ENCODE peak calls at places on chromosomes 6 and 20, in nine cellular contexts. I is amniotic stem cell; E is activated CD4-positive, alpha-beta memory T cell treated with anti-CD3 and anti-CD28 coated beads, Interleukin-2, amount 10 ng/mL, durations not matched to agents 7 days and 5 days; P is COR-L47; G is cerebellar nuclear complex; O is CD8-positive, alpha-beta memory T cell; H is cardiac septum; U is NCI-H2081; K is T-helper 17 cell. A is an unnamed sample.
A peak's percentile ranks its signal among the peaks of the same experiment; 100 is the strongest.

GRCh38 chr6:162512744-162513143 is 214.8 kb downstream of the PRKN start:
- DNase-seq in I (no peak), E (no peak), P (no peak), G (no peak), O (no peak), H (no peak), U (no peak), K (no peak), A (no peak)

GRCh38 chr6:138004423-138005287 is 102.6 kb downstream of the PERP start:
- DNase-seq in I (no peak), E (peak; percentile 24), P (peak; percentile 14), G (no peak), O (peak; percentile 46), H (no peak), U (peak; percentile 23), K (no peak), A (no peak)

GRCh38 chr6:7004581-7005297 is 103.0 kb upstream of the RREB1 start:
- DNase-seq in I (no peak), E (no peak), P (no peak), G (no peak), O (no peak), H (no peak), U (no peak), K (no peak), A (no peak)

GRCh38 chr6:161673026-161673425 is 399.2 kb upstream of the AGPAT4 start:
- DNase-seq in I (no peak), E (no peak), P (no peak), G (no peak), O (no peak), H (no peak), U (no peak), K (no peak), A (no peak)

GRCh38 chr20:3163099-3164042 is 3.7 kb upstream of the FASTKD5 start:
- DNase-seq in I (no peak), E (no peak), P (no peak), G (peak; percentile 97), O (no peak), H (no peak), U (no peak), K (no peak), A (no peak)

GRCh38 chr6:166318227-166318626 is 10.0 kb upstream of the PRR18 start:
- DNase-seq in I (no peak), E (no peak), P (no peak), G (no peak), O (no peak), H (no peak), U (no peak), K (no peak), A (no peak)

GRCh38 chr6:37897321-37897720 is 77.8 kb downstream of the ZFAND3 start:
- DNase-seq in I (no peak), E (no peak), P (no peak), G (no peak), O (no peak), H (no peak), U (no peak), K (no peak), A (no peak)

GRCh38 chr6:135673671-135674309 is 176.2 kb upstream of the AHI1 start:
- DNase-seq in I (no peak), E (no peak), P (no peak), G (no peak), O (no peak), H (no peak), U (no peak), K (no peak), A (no peak)

GRCh38 chr6:27867941-27868705 is 44.1 kb downstream of the OR2B2 start:
- DNase-seq in I (no peak), E (no peak), P (no peak), G (no peak), O (no peak), H (no peak), U (no peak), K (no peak), A (no peak)

GRCh38 chr6:147699637-147700036 is 191.1 kb downstream of the SAMD5 start:
- DNase-seq in I (no peak), E (no peak), P (no peak), G (no peak), O (no peak), H (no peak), U (no peak), K (no peak), A (no peak)

GRCh38 chr6:16570946-16571345 is 190.3 kb downstream of the ATXN1 start:
- DNase-seq in I (no peak), E (no peak), P (no peak), G (no peak), O (no peak), H (no peak), U (no peak), K (no peak), A (no peak)

GRCh38 chr6:22184371-22184770 is 112.5 kb downstream of the PRL start:
- DNase-seq in I (no peak), E (no peak), P (no peak), G (no peak), O (no peak), H (no peak), U (no peak), K (no peak), A (no peak)

GRCh38 chr20:39897781-39898466 is 791.1 kb downstream of the MAFB start:
- DNase-seq in I (no peak), E (no peak), P (no peak), G (no peak), O (no peak), H (no peak), U (no peak), K (no peak), A (no peak)

GRCh38 chr20:21518292-21518991 is 4.6 kb upstream of the NKX2-2 start:
- DNase-seq in I (no peak), E (no peak), P (no peak), G (no peak), O (no peak), H (no peak), U (no peak), K (no peak), A (no peak)

GRCh38 chr20:62238569-62239277 is 402 bp downstream of the OSBPL2 start:
- DNase-seq in I (no peak), E (no peak), P (peak; percentile 35), G (no peak), O (no peak), H (no peak), U (peak; percentile 46), K (no peak), A (no peak)

GRCh38 chr6:1263039-1263849 is 48.7 kb upstream of the FOXQ1 start:
- DNase-seq in I (no peak), E (no peak), P (no peak), G (no peak), O (no peak), H (no peak), U (no peak), K (no peak), A (no peak)

GRCh38 chr20:57091748-57092111 is 174.7 kb downstream of the BMP7 start:
- DNase-seq in I (no peak), E (no peak), P (no peak), G (no peak), O (no peak), H (no peak), U (no peak), K (no peak), A (no peak)

GRCh38 chr6:148430897-148431296 is 88.3 kb downstream of the SASH1 start:
- DNase-seq in I (no peak), E (no peak), P (no peak), G (no peak), O (no peak), H (no peak), U (peak; percentile 37), K (no peak), A (no peak)

GRCh38 chr6:138765896-138766487 is 7.6 kb upstream of the CCDC28A start:
- DNase-seq in I (peak; percentile 10), E (no peak), P (peak; percentile 1), G (peak; percentile 35), O (no peak), H (no peak), U (peak; percentile 38), K (no peak), A (no peak)

GRCh38 chr20:62067547-62068260 is 2.0 kb upstream of the TAF4 start:
- DNase-seq in I (no peak), E (no peak), P (no peak), G (no peak), O (no peak), H (no peak), U (no peak), K (no peak), A (peak; percentile 75)

GRCh38 chr20:49505518-49505917 is 23.1 kb upstream of the KCNB1 start:
- DNase-seq in I (no peak), E (no peak), P (peak; percentile 91), G (peak; percentile 37), O (no peak), H (no peak), U (peak; percentile 66), K (no peak), A (no peak)

GRCh38 chr6:63997727-63998126 is 362.1 kb downstream of the PHF3 start:
- DNase-seq in I (no peak), E (no peak), P (no peak), G (no peak), O (no peak), H (no peak), U (no peak), K (no peak), A (no peak)

GRCh38 chr20:52958206-52958605 is 14.0 kb upstream of the TSHZ2 start:
- DNase-seq in I (no peak), E (no peak), P (no peak), G (no peak), O (no peak), H (no peak), U (no peak), K (no peak), A (no peak)

GRCh38 chr6:53043626-53044025 is 21.6 kb upstream of the FBXO9 start:
- DNase-seq in I (no peak), E (no peak), P (no peak), G (no peak), O (no peak), H (no peak), U (no peak), K (no peak), A (no peak)

GRCh38 chr20:1199981-1200380 is 3.3 kb upstream of the C20orf202 start:
- DNase-seq in I (no peak), E (no peak), P (no peak), G (no peak), O (no peak), H (no peak), U (no peak), K (no peak), A (no peak)

GRCh38 chr20:37941332-37941731 is 38.4 kb downstream of the VSTM2L start:
- DNase-seq in I (no peak), E (no peak), P (no peak), G (no peak), O (no peak), H (peak; percentile 63), U (no peak), K (no peak), A (no peak)

GRCh38 chr6:147423111-147423510 is 85.4 kb upstream of the SAMD5 start:
- DNase-seq in I (no peak), E (no peak), P (no peak), G (no peak), O (no peak), H (no peak), U (no peak), K (no peak), A (no peak)

GRCh38 chr20:1362484-1362883 is 30.4 kb downstream of the FKBP1A start:
- DNase-seq in I (no peak), E (no peak), P (no peak), G (no peak), O (no peak), H (no peak), U (no peak), K (no peak), A (no peak)

GRCh38 chr20:8094845-8095244 is 37.2 kb upstream of the PLCB1 start:
- DNase-seq in I (no peak), E (no peak), P (no peak), G (no peak), O (no peak), H (no peak), U (no peak), K (no peak), A (no peak)

GRCh38 chr6:43937236-43938177 is 167.5 kb downstream of the VEGFA start:
- DNase-seq in I (no peak), E (no peak), P (no peak), G (no peak), O (no peak), H (peak; percentile 50), U (no peak), K (peak; percentile 1), A (peak; percentile 50)

GRCh38 chr20:32288225-32288849 is 10.9 kb downstream of the KIF3B start:
- DNase-seq in I (no peak), E (no peak), P (no peak), G (no peak), O (no peak), H (no peak), U (no peak), K (no peak), A (no peak)